ENCODE peak calls at places on chromosomes 13 and 19, in seven cellular contexts. D is foreskin fibroblast, C is HFF-Myc, S is fibroblast of lung, Q is mucosa of descending colon, Z is IMR-90, R is mammary epithelial cell. Y is an unnamed sample.
A peak's percentile ranks its signal among the peaks of the same experiment; 100 is the strongest.

GRCh38 chr13:106182404-106182803 is 353.1 kb downstream of the EFNB2 start:
- DNase-seq in R (peak; percentile 92), D (peak; percentile 92), Q (no peak), Z (peak; percentile 92), C (peak; percentile 56), S (peak; percentile 86), Y (peak; percentile 82)

GRCh38 chr13:24233351-24233901 is 72.9 kb downstream of the SPATA13 start:
- DNase-seq in S (peak; percentile 70), D (no peak), R (no peak), Z (peak; percentile 64), C (no peak), Q (no peak), Y (peak; percentile 45)

GRCh38 chr13:75762066-75762937 is 126.2 kb downstream of the LMO7 start:
- DNase-seq in D (no peak), S (peak; percentile 64), C (no peak), Z (peak; percentile 63), R (peak; percentile 96), Q (no peak), Y (no peak)

GRCh38 chr13:38844581-38844980 is 146.1 kb downstream of the STOML3 start:
- DNase-seq in D (no peak), R (no peak), Q (no peak), C (no peak), S (no peak), Z (no peak), Y (no peak)

GRCh38 chr19:48102870-48103751 is 7.5 kb downstream of the PLA2G4C start:
- DNase-seq in Z (peak; percentile 49), S (peak; percentile 35), Q (no peak), C (no peak), D (peak; percentile 24), R (peak; percentile 66), Y (no peak)

GRCh38 chr13:99693812-99694211 is 192.5 kb downstream of the TM9SF2 start:
- DNase-seq in R (no peak), D (no peak), Z (no peak), S (no peak), Q (no peak), C (no peak), Y (no peak)

GRCh38 chr13:43303040-43303729 is 279.8 kb downstream of the DNAJC15 start:
- DNase-seq in Z (peak; percentile 70), C (peak; percentile 59), R (peak; percentile 23), D (peak; percentile 65), S (peak; percentile 80), Q (peak; percentile 27), Y (peak; percentile 52)

GRCh38 chr19:19115954-19116353 is 22.3 kb downstream of the TMEM161A start:
- DNase-seq in R (no peak), D (no peak), Q (peak; percentile 62), Z (no peak), C (no peak), S (no peak), Y (no peak)

GRCh38 chr19:39160889-39161672 is 35.5 kb downstream of the PAK4 start:
- DNase-seq in Q (no peak), S (peak; percentile 28), R (peak; percentile 70), C (no peak), D (no peak), Z (peak; percentile 47), Y (no peak)

GRCh38 chr13:43245374-43245964 is 222.1 kb downstream of the DNAJC15 start:
- DNase-seq in S (peak; percentile 91), Q (no peak), D (peak; percentile 90), Z (peak; percentile 92), C (no peak), R (peak; percentile 63), Y (peak; percentile 67)

GRCh38 chr13:39684531-39685137 is 29.2 kb downstream of the COG6 start:
- DNase-seq in Z (peak; percentile 65), Q (no peak), R (peak; percentile 16), C (no peak), D (peak; percentile 6), S (peak; percentile 77), Y (peak; percentile 26)

GRCh38 chr19:17121736-17122293 is 46.2 kb downstream of the MYO9B start:
- DNase-seq in C (no peak), S (peak; percentile 67), R (no peak), Q (no peak), D (no peak), Z (peak; percentile 53), Y (peak; percentile 69)

GRCh38 chr19:11410682-11411081 is 8.4 kb downstream of the RGL3 start:
- DNase-seq in R (peak; percentile 36), Q (no peak), S (no peak), D (no peak), C (no peak), Z (peak; percentile 37), Y (no peak)

GRCh38 chr19:48780684-48781391 is 25.5 kb downstream of the FGF21 start:
- DNase-seq in S (peak; percentile 86), C (no peak), Z (peak; percentile 58), R (no peak), Q (no peak), D (peak; percentile 56), Y (no peak)

GRCh38 chr13:21242236-21242635 is 65.8 kb downstream of the MRPL57 start:
- DNase-seq in Z (no peak), D (no peak), Q (no peak), R (no peak), C (no peak), S (no peak), Y (no peak)

GRCh38 chr13:112768795-112769411 is 79.1 kb downstream of the ATP11A start:
- DNase-seq in D (no peak), Q (no peak), Z (no peak), S (no peak), C (no peak), R (no peak), Y (no peak)

GRCh38 chr19:13212759-13213330 is 62.6 kb downstream of the IER2 start:
- DNase-seq in C (peak; percentile 21), S (peak; percentile 48), D (peak; percentile 25), R (peak; percentile 33), Z (peak; percentile 43), Q (peak; percentile 78), Y (no peak)

GRCh38 chr19:51271015-51271600 is 20.2 kb downstream of the SIGLECL1 start:
- DNase-seq in Z (no peak), Q (no peak), R (no peak), S (no peak), D (no peak), C (no peak), Y (no peak)

GRCh38 chr13:54852831-54853230 is 1824.2 kb downstream of the OLFM4 start:
- DNase-seq in Q (no peak), R (no peak), D (no peak), C (no peak), S (no peak), Z (no peak), Y (no peak)

GRCh38 chr13:40992678-40993077 is 26.4 kb downstream of the ELF1 start:
- DNase-seq in Z (no peak), R (no peak), C (no peak), Q (no peak), S (no peak), D (no peak), Y (no peak)

GRCh38 chr13:40994581-40995230 is 24.4 kb downstream of the ELF1 start:
- DNase-seq in C (no peak), S (no peak), R (peak; percentile 38), D (no peak), Q (no peak), Z (no peak), Y (no peak)

GRCh38 chr13:40995997-40996396 is 23.1 kb downstream of the ELF1 start:
- DNase-seq in D (no peak), R (no peak), C (no peak), Q (no peak), S (no peak), Z (no peak), Y (no peak)

GRCh38 chr13:40993987-40994386 is 25.1 kb downstream of the ELF1 start:
- DNase-seq in Z (no peak), Q (no peak), S (no peak), D (no peak), R (peak; percentile 98), C (no peak), Y (no peak)

DNA sequence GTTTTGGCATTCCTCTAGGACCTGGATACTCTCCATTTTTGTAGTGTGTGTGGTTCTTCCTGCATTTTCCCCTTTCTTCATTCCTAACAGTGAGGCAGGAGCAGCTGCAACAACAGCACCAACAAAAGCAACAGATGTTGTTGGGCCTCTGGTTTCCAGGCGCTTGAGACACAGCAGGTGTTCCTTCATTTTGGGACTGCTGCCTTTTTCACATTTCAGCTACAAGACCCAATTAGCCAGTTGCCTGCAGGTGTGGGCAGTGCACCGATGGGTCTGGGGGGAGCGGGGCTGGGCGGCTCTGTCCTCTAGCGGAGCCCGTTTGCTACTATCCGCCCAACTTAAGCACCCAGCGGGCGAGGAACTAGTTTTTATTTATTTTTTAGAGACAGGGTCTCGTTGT is 26.0 kb downstream of the ELF1 start:
- DNase-seq in C (no peak), D (no peak), Q (peak; percentile 46), Z (no peak), R (no peak), S (no peak), Y (peak; percentile 28)
- TF ChIP-seq CTCF in C (no peak), D (no peak), Q (no peak), Z (no peak), R (no peak), S (no peak), Y (no peak)

GRCh38 chr19:52274191-52274590 is 4.8 kb downstream of the ZNF766 start:
- DNase-seq in C (no peak), R (no peak), Z (no peak), Q (no peak), D (no peak), S (no peak), Y (no peak)
- TF ChIP-seq CTCF in C (no peak), R (no peak), Z (no peak), Q (no peak), D (no peak), S (no peak), Y (no peak)

GRCh38 chr19:46085888-46086287 is 38.6 kb downstream of the IGFL3 start:
- DNase-seq in D (no peak), C (no peak), S (no peak), Z (no peak), R (no peak), Q (no peak), Y (no peak)
- TF ChIP-seq CTCF in D (no peak), C (no peak), S (no peak), Z (no peak), R (no peak), Q (no peak), Y (no peak)

DNA sequence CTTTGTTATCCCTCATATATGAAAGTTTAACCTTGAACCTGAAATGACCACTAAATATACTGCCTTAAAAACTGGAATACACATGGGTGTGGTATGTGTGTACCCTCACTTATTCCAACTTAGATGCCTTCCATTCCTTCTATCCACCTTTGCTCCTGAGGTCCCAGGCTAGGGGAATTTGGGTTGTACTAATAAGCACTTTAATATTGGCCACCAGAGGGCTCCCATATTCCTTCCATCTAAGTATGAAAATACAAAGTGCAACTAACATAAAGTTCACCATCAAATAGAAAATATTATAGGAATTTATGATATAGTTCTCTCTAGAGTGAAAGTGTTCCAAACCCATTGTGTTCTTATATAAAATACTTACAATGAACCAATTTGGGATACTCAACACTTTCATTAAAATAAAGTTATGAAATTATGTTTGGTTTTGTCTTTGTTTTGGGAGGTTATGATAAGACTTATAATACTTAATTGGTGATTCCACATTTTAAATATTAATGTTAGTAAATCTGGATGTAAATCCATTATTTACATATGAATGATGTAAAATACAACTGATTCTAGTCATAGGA is 62.3 kb downstream of the ITGBL1 start:
- DNase-seq in D (peak; percentile 36), R (peak; percentile 46), C (peak; percentile 48), Z (peak; percentile 68), Q (no peak), S (peak; percentile 86), Y (peak; percentile 63)
- TF ChIP-seq CTCF in D (peak; percentile 66), R (peak; percentile 74), C (peak; percentile 58), Z (peak; percentile 69), Q (no peak), S (peak; percentile 74), Y (peak; percentile 68)

Y was measured in astrocyte of the cerebellum.